ENCODE peak calls at places on chromosomes 12 and 14, in four cellular contexts. J is tibial nerve, F is stomach, E is breast epithelium. L is an unnamed sample.

GRCh38 chr14:58296731-58297130 is 1.6 kb upstream of the ARID4A start:
- DNase-seq in F (no peak), J (no peak), E (no peak), L (no peak)

GRCh38 chr12:26434299-26434915 is 239.0 kb downstream of the SSPN start:
- DNase-seq in F (no peak), J (no peak), E (no peak), L (no peak)

GRCh38 chr14:95725685-95726336 is 11.9 kb upstream of the TCL1A start:
- DNase-seq in F (no peak), J (no peak), E (no peak), L (no peak)

GRCh38 chr14:58177125-58177524 is 22.8 kb upstream of the ACTR10 start:
- DNase-seq in J (no peak), F (no peak), E (no peak), L (no peak)

GRCh38 chr12:110825530-110825929 is 21.3 kb upstream of the CCDC63 start:
- DNase-seq in J (no peak), E (no peak), F (no peak), L (no peak)

GRCh38 chr12:1758887-1759286 is 61.5 kb upstream of the LRTM2 start:
- DNase-seq in J (no peak), F (no peak), E (no peak), L (no peak)

GRCh38 chr12:131456301-131457027 is 254.4 kb upstream of the SFSWAP start:
- DNase-seq in J (no peak), F (peak), E (no peak), L (no peak)

GRCh38 chr12:976644-977043 is 14.4 kb upstream of the ERC1 start:
- DNase-seq in J (no peak), F (no peak), E (no peak), L (no peak)

GRCh38 chr14:90274808-90275454 is 18.6 kb downstream of the PSMC1 start:
- DNase-seq in F (no peak), J (no peak), E (no peak), L (no peak)

GRCh38 chr14:53217283-53217994 is 64.3 kb upstream of the DDHD1 start:
- DNase-seq in F (peak), J (peak), E (peak), L (peak)

GRCh38 chr14:93972618-93973205 is 3.7 kb downstream of the ASB2 start:
- DNase-seq in F (no peak), E (no peak), J (no peak), L (no peak)

GRCh38 chr14:90060965-90061848 is 587 bp upstream of the KCNK13 start:
- DNase-seq in F (no peak), J (no peak), E (no peak), L (no peak)

GRCh38 chr12:17572250-17572649 is 517.7 kb downstream of the RERGL start:
- DNase-seq in J (no peak), F (no peak), E (no peak), L (no peak)

GRCh38 chr14:68627868-68628604 is 164.8 kb downstream of the ZFP36L1 start:
- DNase-seq in E (peak), F (peak), J (no peak), L (no peak)

GRCh38 chr12:1319215-1319614 is 275.2 kb downstream of the FBXL14 start:
- DNase-seq in F (no peak), J (no peak), E (no peak), L (no peak)

GRCh38 chr14:72443256-72443655 is 450.6 kb downstream of the DPF3 start:
- DNase-seq in F (no peak), E (no peak), J (no peak), L (no peak)

GRCh38 chr12:110135012-110135411 is 10.9 kb downstream of the IFT81 start:
- DNase-seq in F (no peak), J (no peak), E (no peak), L (no peak)

GRCh38 chr14:93748208-93749080 is 39.8 kb downstream of the PRIMA1 start:
- DNase-seq in E (no peak), J (no peak), F (peak), L (no peak)

GRCh38 chr14:100610511-100611217 is 23.4 kb upstream of the BEGAIN start:
- DNase-seq in F (no peak), J (no peak), E (no peak), L (no peak)

GRCh38 chr14:21039585-21040369 is 2.4 kb upstream of the RNASE7 start:
- DNase-seq in J (no peak), E (no peak), F (peak), L (peak)

GRCh38 chr12:70576341-70577282 is 60.6 kb downstream of the PTPRB start:
- DNase-seq in J (no peak), F (no peak), E (no peak), L (no peak)

GRCh38 chr14:29521526-29522137 is 406.0 kb downstream of the PRKD1 start:
- DNase-seq in J (no peak), F (no peak), E (no peak), L (no peak)

GRCh38 chr14:104795781-104796681 is 483 bp upstream of the AKT1 start:
- DNase-seq in J (peak), F (peak), E (no peak), L (no peak)

GRCh38 chr12:68641138-68641537 is 30.4 kb downstream of the RAP1B start:
- DNase-seq in E (no peak), F (no peak), J (no peak), L (no peak)

GRCh38 chr14:69048456-69048855 is 69.4 kb upstream of the ACTN1 start:
- DNase-seq in E (no peak), J (no peak), F (peak), L (no peak)

GRCh38 chr14:73176673-73177072 is 40.4 kb downstream of the PSEN1 start:
- DNase-seq in E (no peak), J (no peak), F (no peak), L (no peak)

DNA sequence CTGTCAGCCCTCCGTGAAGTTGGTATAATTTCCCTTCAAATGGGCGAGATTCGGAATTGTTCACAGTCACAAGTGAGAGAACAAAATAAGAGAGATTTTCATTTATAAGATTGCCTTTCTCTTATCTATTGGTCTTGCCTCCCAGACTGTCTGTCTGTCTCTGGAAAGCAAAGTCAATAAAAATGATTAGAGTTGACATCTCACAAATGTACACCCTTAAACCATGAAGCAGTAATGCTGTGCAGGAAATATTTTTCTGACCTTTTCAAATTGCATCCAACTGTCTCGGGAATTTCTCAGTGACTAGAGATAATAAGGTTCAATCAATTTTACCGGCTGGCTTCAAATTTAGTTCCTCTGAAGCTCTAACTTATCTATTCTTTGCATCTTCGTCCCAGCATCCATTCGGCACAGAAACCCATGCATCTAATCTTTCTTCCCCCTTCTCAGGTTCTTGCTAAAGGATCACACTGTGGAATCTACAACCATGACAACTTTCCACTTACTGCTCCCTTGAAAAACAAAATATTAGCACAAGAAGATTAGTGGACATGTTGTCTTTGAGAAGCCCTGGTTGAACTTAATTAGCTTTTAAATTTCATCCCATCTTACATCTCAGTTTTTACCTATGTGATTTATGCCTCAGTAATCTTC is 93.1 kb downstream of the RMST start:
- DNase-seq in E (no peak), J (no peak), F (no peak), L (no peak)
- H3K27ac ChIP-seq in E (peak), J (no peak), F (no peak), L (no peak)

GRCh38 chr14:99064262-99064954 is 207.6 kb downstream of the BCL11B start:
- DNase-seq in F (no peak), J (no peak), E (no peak), L (no peak)

GRCh38 chr14:99065551-99065950 is 206.4 kb downstream of the BCL11B start:
- DNase-seq in E (no peak), F (no peak), J (no peak), L (no peak)

GRCh38 chr14:99067927-99068326 is 204.1 kb downstream of the BCL11B start:
- DNase-seq in E (no peak), F (no peak), J (no peak), L (no peak)

GRCh38 chr14:99067141-99067920 is 204.7 kb downstream of the BCL11B start:
- DNase-seq in J (no peak), E (no peak), F (no peak), L (no peak)

GRCh38 chr14:99066378-99066777 is 205.6 kb downstream of the BCL11B start:
- DNase-seq in J (no peak), F (no peak), E (no peak), L (no peak)
- TF ChIP-seq POLR2A in J (no peak), F (no peak), E (no peak), L (no peak)

GRCh38 chr12:88325076-88325827 is 183.1 kb downstream of the TMTC3 start:
- DNase-seq in J (no peak), F (no peak), E (no peak), L (no peak)
- H3K27ac ChIP-seq in J (peak), F (peak), E (peak), L (peak)

GRCh38 chr12:53493610-53494391 is 5.5 kb downstream of the MAP3K12 start:
- DNase-seq in F (no peak), E (no peak), J (no peak), L (peak)

GRCh38 chr12:53489242-53489915 is 9.9 kb downstream of the MAP3K12 start:
- DNase-seq in J (no peak), F (no peak), E (no peak), L (no peak)

GRCh38 chr12:53495903-53496751 is 3.1 kb downstream of the MAP3K12 start:
- DNase-seq in J (peak), E (no peak), F (no peak), L (peak)

GRCh38 chr12:53492188-53492587 is 7.1 kb downstream of the MAP3K12 start:
- DNase-seq in E (no peak), F (no peak), J (no peak), L (peak)

DNA sequence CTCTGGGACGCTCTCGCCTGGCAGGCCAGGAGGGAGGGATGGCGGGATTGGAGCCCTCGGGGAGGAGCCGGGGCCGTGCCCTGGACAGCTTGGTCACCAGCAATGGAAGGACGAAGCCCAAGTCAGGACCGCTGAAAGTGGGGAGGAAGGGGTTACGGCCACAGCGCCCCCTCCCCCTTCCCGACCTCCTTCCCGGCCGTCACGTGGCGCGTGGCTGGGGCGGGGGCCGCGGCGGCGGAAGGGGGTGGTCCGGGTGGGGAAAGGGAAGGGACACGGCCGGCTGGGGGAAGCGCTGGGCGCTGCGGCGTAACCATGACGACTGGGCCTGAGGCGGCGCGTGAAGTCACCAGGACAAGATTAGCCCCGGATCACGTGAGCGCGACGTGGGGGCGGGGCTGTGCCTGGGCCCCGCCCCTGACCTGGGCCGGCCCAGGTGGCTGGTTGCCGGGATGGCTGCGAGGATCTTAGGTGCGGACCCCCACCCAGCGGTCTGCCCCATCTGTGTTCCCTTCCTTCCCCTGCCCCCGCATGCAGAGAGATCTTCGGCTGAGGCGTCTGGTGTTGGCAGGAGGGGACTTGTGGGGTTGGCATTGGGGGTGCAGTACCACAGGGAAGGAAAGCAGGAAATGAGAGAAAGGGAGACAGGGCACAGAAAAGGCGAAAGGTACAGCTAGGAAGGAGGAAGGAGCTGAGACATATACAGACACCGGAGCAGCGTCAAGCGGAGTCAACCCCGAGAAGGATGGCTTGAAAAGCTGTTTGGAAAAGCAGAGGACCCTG is 6.2 kb downstream of the MAP3K12 start:
- DNase-seq in J (peak), F (peak), E (peak), L (peak)
- TF ChIP-seq POLR2A in J (peak), F (no peak), E (peak), L (peak)

GRCh38 chr12:95884998-95885397 is 26.2 kb downstream of the SNRPF start:
- DNase-seq in F (no peak), J (no peak), E (no peak), L (no peak)

GRCh38 chr12:95882873-95883272 is 24.1 kb downstream of the SNRPF start:
- DNase-seq in J (no peak), E (no peak), F (no peak), L (no peak)

GRCh38 chr12:95881331-95881955 is 22.7 kb downstream of the SNRPF start:
- DNase-seq in E (no peak), F (no peak), J (no peak), L (no peak)

GRCh38 chr12:95880895-95881294 is 22.1 kb downstream of the SNRPF start:
- DNase-seq in E (no peak), J (no peak), F (no peak), L (no peak)

GRCh38 chr12:95882080-95882479 is 23.3 kb downstream of the SNRPF start:
- DNase-seq in F (no peak), E (no peak), J (no peak), L (no peak)
- H3K27ac ChIP-seq in F (no peak), E (no peak), J (no peak), L (no peak)

DNA sequence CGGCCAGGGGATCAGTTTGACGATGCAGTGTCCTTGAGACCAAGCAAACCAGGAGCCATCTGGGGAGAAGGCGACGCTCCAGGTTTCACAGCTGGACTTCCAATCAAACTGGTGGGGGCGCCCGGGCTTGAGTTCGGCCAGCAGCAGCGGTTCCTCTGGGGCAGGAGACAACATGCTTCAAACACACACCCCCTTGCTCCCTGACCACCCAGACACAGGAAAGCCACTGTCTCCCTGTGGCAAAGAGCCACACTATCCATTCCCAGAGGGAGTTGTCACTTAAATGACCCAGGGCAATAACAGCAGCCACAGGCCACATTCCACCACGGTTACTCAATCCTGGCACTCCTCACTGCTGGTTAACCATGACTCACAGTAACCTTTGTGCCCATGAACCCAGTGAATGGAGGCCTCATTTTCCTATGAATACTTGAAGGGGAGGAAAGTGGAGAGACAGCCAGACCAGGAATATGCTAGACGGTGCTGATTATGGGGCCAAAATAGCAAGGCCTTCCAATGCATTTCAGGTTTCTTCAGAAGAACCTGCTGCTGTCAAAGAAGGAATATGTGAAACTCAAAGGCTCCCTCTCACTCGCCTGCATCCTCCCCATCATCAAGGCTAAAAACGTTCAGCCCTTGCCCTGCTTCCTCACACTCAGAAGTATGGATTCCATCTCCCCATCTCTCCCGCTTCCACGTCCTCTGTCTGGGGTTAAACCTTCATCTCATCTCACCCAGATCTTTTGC is 8.5 kb downstream of the WSB2 start:
- DNase-seq in F (peak), J (peak), E (peak), L (peak)
- TF ChIP-seq POLR2A in F (no peak), J (no peak), E (no peak), L (no peak)

DNA sequence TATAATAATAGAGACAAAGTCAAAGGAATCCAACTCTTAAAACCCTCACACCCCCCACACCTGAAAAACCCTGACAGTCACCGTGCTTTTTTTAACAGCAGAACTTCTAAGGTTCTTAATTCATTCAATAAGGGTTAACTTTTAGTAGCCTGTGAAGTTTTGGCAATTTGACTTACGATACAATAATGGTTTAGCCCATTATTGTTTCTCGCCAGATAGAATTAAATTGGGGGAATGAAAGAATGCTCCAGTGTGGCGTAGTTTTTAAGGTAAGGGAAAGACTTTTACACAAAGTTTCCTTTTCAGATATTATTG is 604 bp upstream of the MAGOHB start:
- DNase-seq in E (no peak), F (no peak), J (no peak), L (no peak)
- H3K27ac ChIP-seq in E (peak), F (peak), J (peak), L (peak)

GRCh38 chr14:50396636-50397460 is at the start of gene CDKL1:
- DNase-seq in J (no peak), F (peak), E (peak), L (peak)
- TF ChIP-seq POLR2A in J (no peak), F (no peak), E (no peak), L (peak)

DNA sequence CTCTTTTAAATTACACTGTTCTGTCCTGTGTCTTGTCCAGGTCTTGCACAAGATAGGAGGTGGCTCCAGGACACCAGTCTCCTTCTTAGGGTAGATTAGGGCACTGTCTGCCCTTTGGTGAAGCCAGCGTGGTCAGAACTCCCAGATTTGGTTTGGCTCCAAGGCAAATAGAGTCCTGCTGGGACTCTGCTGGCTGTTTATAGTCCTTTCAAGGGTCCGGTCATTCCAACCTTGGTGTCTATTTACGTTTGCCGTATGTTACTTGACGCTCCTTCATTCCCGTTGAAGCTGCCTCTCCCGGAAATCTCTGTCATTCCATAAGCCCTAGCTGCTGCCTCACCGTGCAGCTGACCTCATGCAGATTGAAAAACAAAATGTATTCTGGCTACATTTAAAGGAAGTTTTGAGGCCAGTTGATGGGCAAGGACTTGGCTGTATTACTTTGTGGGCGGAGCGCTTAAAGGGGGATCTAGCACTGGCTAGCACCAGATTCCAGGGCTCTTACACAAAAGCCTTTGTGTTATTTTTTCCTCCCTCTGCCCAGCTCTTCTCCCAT is 180.6 kb downstream of the AKAP6 start:
- DNase-seq in E (no peak), J (no peak), F (peak), L (peak)
- H3K27ac ChIP-seq in E (peak), J (peak), F (peak), L (peak)